ENCODE peak calls at places on chromosomes 3 and 15, in ten cellular contexts. J, F, S, D, G, N, M, W, Z and H are unnamed samples.
A peak's percentile ranks its signal among the peaks of the same experiment; 100 is the strongest.

GRCh38 chr3:70916375-70917055 is 604.1 kb upstream of the MDFIC2 start:
- DNase-seq in J (no peak), F (no peak), S (no peak), D (no peak), G (no peak), N (no peak), M (no peak), W (no peak), Z (no peak), H (peak; percentile 27)

GRCh38 chr15:25572201-25572600 is 133.4 kb upstream of the UBE3A start:
- DNase-seq in J (no peak), F (no peak), S (no peak), D (no peak), G (no peak), N (no peak), M (no peak), W (no peak), Z (no peak), H (no peak)

GRCh38 chr3:141680620-141681389 is 57.3 kb upstream of the RNF7 start:
- DNase-seq in J (no peak), F (peak; percentile 33), S (peak; percentile 56), D (peak; percentile 51), G (peak; percentile 80), N (no peak), M (peak; percentile 53), W (no peak), Z (no peak), H (no peak)

GRCh38 chr3:129611812-129612349 is 5.4 kb upstream of the PLXND1 start:
- DNase-seq in J (no peak), F (peak; percentile 45), S (peak; percentile 75), D (peak; percentile 83), G (peak; percentile 97), N (no peak), M (no peak), W (peak; percentile 77), Z (peak; percentile 63), H (peak; percentile 52)

GRCh38 chr3:4830586-4830914 is 148.7 kb upstream of the BHLHE40 start:
- DNase-seq in J (no peak), F (no peak), S (no peak), D (no peak), G (no peak), N (no peak), M (peak; percentile 46), W (no peak), Z (no peak), H (no peak)

GRCh38 chr3:37400945-37401344 is 226.6 kb upstream of the LRRFIP2 start:
- DNase-seq in J (no peak), F (no peak), S (no peak), D (no peak), G (no peak), N (no peak), M (no peak), W (no peak), Z (no peak), H (no peak)

GRCh38 chr15:77497108-77497737 is 76.5 kb downstream of the HMG20A start:
- DNase-seq in J (no peak), F (no peak), S (no peak), D (peak; percentile 96), G (peak; percentile 80), N (no peak), M (no peak), W (peak; percentile 89), Z (peak; percentile 86), H (no peak)

GRCh38 chr15:35174948-35175347 is 89.9 kb upstream of the NANOGP8 start:
- DNase-seq in J (no peak), F (no peak), S (no peak), D (no peak), G (no peak), N (no peak), M (no peak), W (no peak), Z (no peak), H (no peak)

GRCh38 chr15:49855917-49856637 is 235.2 kb downstream of the DTWD1 start:
- DNase-seq in J (no peak), F (no peak), S (no peak), D (peak; percentile 22), G (no peak), N (no peak), M (no peak), W (no peak), Z (no peak), H (peak; percentile 23)

GRCh38 chr3:133401374-133402135 is 1.7 kb downstream of the BFSP2 start:
- DNase-seq in J (no peak), F (no peak), S (no peak), D (peak; percentile 40), G (no peak), N (no peak), M (no peak), W (peak; percentile 13), Z (no peak), H (no peak)

GRCh38 chr15:61084944-61085367 is 144.1 kb downstream of the RORA start:
- DNase-seq in J (no peak), F (no peak), S (no peak), D (no peak), G (peak; percentile 79), N (no peak), M (no peak), W (no peak), Z (no peak), H (no peak)

GRCh38 chr3:52171577-52172261 is 17.5 kb upstream of the POC1A start:
- DNase-seq in J (no peak), F (peak; percentile 12), S (peak; percentile 64), D (no peak), G (no peak), N (no peak), M (no peak), W (no peak), Z (no peak), H (no peak)

GRCh38 chr3:151439652-151440125 is 21.2 kb downstream of the IGSF10 start:
- DNase-seq in J (no peak), F (no peak), S (peak; percentile 64), D (no peak), G (peak; percentile 60), N (no peak), M (peak; percentile 20), W (no peak), Z (no peak), H (no peak)

GRCh38 chr3:40396406-40396805 is 9.4 kb downstream of the ENTPD3 start:
- DNase-seq in J (no peak), F (no peak), S (no peak), D (no peak), G (no peak), N (no peak), M (no peak), W (no peak), Z (no peak), H (no peak)

GRCh38 chr3:40397912-40398311 is 10.9 kb downstream of the ENTPD3 start:
- DNase-seq in J (no peak), F (no peak), S (no peak), D (no peak), G (no peak), N (no peak), M (no peak), W (no peak), Z (no peak), H (no peak)

GRCh38 chr3:40397129-40397528 is 10.1 kb downstream of the ENTPD3 start:
- DNase-seq in J (no peak), F (no peak), S (no peak), D (no peak), G (no peak), N (no peak), M (no peak), W (no peak), Z (no peak), H (no peak)

DNA sequence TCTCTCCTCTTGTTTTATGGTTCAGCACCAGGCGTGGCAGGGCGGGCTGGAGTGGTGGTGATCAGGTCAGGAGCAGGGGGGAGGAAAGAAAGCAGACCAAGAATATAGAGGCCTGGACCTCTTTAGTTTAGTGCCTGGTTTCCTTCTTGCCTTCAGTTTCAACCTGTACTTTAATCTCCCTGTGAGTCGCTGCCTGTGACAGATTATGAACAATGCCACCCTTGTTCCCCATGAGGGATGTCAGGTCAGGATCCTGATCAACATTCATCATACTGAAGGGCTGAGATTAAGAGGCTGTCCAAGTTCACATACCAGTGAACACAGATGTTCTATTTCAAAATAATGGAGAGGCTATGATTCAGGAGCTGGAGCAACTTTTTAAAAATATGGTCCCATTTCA is 11.4 kb downstream of the ENTPD3 start:
- DNase-seq in J (no peak), F (no peak), S (no peak), D (no peak), G (no peak), N (no peak), M (no peak), W (no peak), Z (no peak), H (no peak)
- H3K27ac ChIP-seq in J (no peak overlapping the region), F (no peak overlapping the region), S (no peak overlapping the region), D (no peak overlapping the region), G (no peak overlapping the region), N (no peak overlapping the region), M (no peak overlapping the region), W (no peak overlapping the region), Z (no peak overlapping the region), H (no peak overlapping the region)

DNA sequence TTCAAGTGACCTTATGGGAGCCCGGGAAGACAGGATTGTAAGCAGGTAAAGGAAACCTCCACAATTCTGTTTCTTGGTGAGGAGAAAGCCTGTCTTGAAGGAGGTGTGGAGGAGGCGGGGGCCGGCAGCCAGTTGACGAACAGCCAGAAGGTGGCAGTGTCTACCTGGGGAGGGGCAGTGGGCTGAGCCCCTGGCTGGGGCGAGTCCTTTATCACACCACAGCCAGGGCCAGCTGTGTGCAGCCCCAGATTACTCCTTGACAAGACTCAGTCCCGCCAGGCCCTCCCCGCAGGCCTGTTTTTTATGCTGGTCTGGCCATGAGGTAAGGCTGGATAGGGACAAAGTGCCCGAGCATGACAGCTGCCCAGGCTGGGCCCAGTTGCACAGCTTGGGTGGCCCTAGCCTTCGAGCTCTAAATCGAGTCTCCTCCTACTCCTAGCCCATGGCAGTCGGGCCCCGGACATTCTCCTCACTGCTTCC is 40.9 kb upstream of the IDH2 start:
- DNase-seq in J (peak; percentile 13), F (peak; percentile 81), S (peak; percentile 75), D (peak; percentile 62), G (peak; percentile 93), N (no peak), M (peak; percentile 80), W (peak; percentile 58), Z (peak; percentile 71), H (no peak)
- H3K27ac ChIP-seq in J (no peak overlapping the region), F (peak overlapping the region; percentile 63), S (no peak overlapping the region), D (peak overlapping the region; percentile 54), G (no peak overlapping the region), N (no peak overlapping the region), M (peak overlapping the region; percentile 80), W (no peak overlapping the region), Z (no peak overlapping the region), H (no peak overlapping the region)

GRCh38 chr3:43621974-43622739 is at the start of gene ANO10:
- DNase-seq in J (peak; percentile 98), F (peak; percentile 100), S (peak; percentile 94), D (peak; percentile 99), G (peak; percentile 100), N (peak; percentile 91), M (peak; percentile 90), W (peak; percentile 99), Z (peak; percentile 99), H (peak; percentile 99)
- H3K27ac ChIP-seq in J (peak within 1 kb of the TSS; percentile 82), F (peak within 1 kb of the TSS; percentile 79), S (peak within 1 kb of the TSS; percentile 26), D (peak within 1 kb of the TSS; percentile 83), G (peak within 1 kb of the TSS; percentile 80), N (peak within 1 kb of the TSS; percentile 92), M (peak within 1 kb of the TSS; percentile 61), W (peak within 1 kb of the TSS; percentile 90), Z (peak within 1 kb of the TSS; percentile 81), H (peak within 1 kb of the TSS; percentile 97)

DNA sequence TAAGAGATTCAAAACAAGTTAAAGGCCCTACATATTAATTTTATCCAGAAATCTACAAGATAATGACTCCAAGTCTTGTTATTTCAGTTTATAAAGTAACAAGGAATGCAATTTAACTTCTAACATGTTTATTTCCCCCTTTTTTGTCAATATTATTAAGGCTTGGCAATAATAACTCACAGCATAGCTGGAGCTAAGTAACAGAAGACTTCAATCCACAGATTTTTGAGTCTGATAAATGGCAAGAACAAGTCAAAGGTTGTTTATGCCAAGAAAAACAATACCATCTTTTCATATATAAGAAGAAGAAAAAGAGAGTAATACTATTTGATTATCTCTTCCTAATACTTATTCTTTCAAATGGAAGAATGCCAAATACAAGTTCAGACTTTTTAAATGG is 631.0 kb upstream of the CCDC54 start:
- DNase-seq in J (no peak), F (no peak), S (no peak), D (no peak), G (no peak), N (no peak), M (no peak), W (no peak), Z (no peak), H (no peak)
- H3K27ac ChIP-seq in J (no peak overlapping the region), F (no peak overlapping the region), S (no peak overlapping the region), D (no peak overlapping the region), G (no peak overlapping the region), N (no peak overlapping the region), M (no peak overlapping the region), W (no peak overlapping the region), Z (no peak overlapping the region), H (no peak overlapping the region)